ENCODE peak calls at places on chromosomes 6 and 20, in seven cellular contexts. H is effector CD4-positive, alpha-beta T cell; K is COR-L47; V is PC-3; W is activated CD8-positive, alpha-beta memory T cell treated with anti-CD3 and anti-CD28 coated beads for 24 hours; M is GM12892; I is non-pigmented ciliary epithelial cell. Q is an unnamed sample.

GRCh38 chr6:105803439-105803838 is 282.7 kb upstream of the PRDM1 start:
- DNase-seq in H (no peak), K (no peak), V (no peak), W (no peak), M (no peak), I (no peak), Q (no peak)

GRCh38 chr20:44050327-44050726 is 135.7 kb downstream of the TOX2 start:
- DNase-seq in H (no peak), K (no peak), V (no peak), W (no peak), M (no peak), I (no peak), Q (no peak)

GRCh38 chr6:30672445-30673253 is at the start of gene DHX16:
- DNase-seq in H (peak), K (peak), V (peak), W (peak), M (peak), I (peak), Q (peak)

GRCh38 chr6:36129889-36130671 is at the start of gene MAPK13:
- DNase-seq in H (no peak), K (peak), V (peak), W (peak), M (peak), I (no peak), Q (no peak)

GRCh38 chr6:111090766-111091165 is 3.5 kb downstream of the SLC16A10 start:
- DNase-seq in H (no peak), K (no peak), V (no peak), W (no peak), M (no peak), I (no peak), Q (no peak)

GRCh38 chr6:165646484-165646883 is 16.6 kb downstream of the PDE10A start:
- DNase-seq in H (no peak), K (no peak), V (no peak), W (no peak), M (no peak), I (no peak), Q (no peak)

GRCh38 chr6:136608991-136609390 is 58.8 kb upstream of the MAP7 start:
- DNase-seq in H (no peak), K (no peak), V (peak), W (no peak), M (no peak), I (peak), Q (no peak)

GRCh38 chr6:53796791-53797190 is 2.0 kb downstream of the LRRC1 start:
- DNase-seq in H (no peak), K (no peak), V (peak), W (no peak), M (no peak), I (no peak), Q (no peak)

GRCh38 chr20:57397004-57397692 is 6.0 kb downstream of the RBM38 start:
- DNase-seq in H (no peak), K (no peak), V (no peak), W (peak), M (no peak), I (no peak), Q (no peak)

GRCh38 chr20:40815156-40816038 is 126.4 kb upstream of the MAFB start:
- DNase-seq in H (no peak), K (no peak), V (no peak), W (peak), M (no peak), I (no peak), Q (no peak)

GRCh38 chr6:63458480-63459115 is 113.7 kb upstream of the LOC128125822 start:
- DNase-seq in H (no peak), K (no peak), V (no peak), W (no peak), M (no peak), I (no peak), Q (no peak)

GRCh38 chr6:144723431-144723830 is 438.3 kb downstream of the UTRN start:
- DNase-seq in H (no peak), K (no peak), V (no peak), W (no peak), M (no peak), I (no peak), Q (no peak)

GRCh38 chr20:47224300-47224791 is 132.2 kb downstream of the ZMYND8 start:
- DNase-seq in H (no peak), K (no peak), V (no peak), W (no peak), M (no peak), I (no peak), Q (no peak)

GRCh38 chr6:36505744-36506534 is 41.3 kb downstream of the STK38 start:
- DNase-seq in H (no peak), K (no peak), V (no peak), W (no peak), M (no peak), I (no peak), Q (no peak)

GRCh38 chr6:28081486-28081751 is 1.1 kb downstream of the ZNF165 start:
- DNase-seq in H (peak), K (no peak), V (no peak), W (no peak), M (peak), I (no peak), Q (no peak)

Q was measured in activated T-helper 1 cell treated with anti-CD3 and anti-CD28 coated beads, Interleukin-2, amount 50 U/mL, for 16 hours.